ENCODE peak calls at places on chromosomes 11 and 22, in nine cellular contexts. One of them, this sample, is unnamed.

GRCh38 chr11:59931688-59932087 is 6.5 kb upstream of the OOSP1 start:
- DNase-seq in retinal pigment epithelial cell: no peak
- DNase-seq in tibial nerve: no peak
- DNase-seq in PC-3: no peak
- DNase-seq in HL-60: no peak
- DNase-seq in ovary: no peak
- DNase-seq in transverse colon: no peak
- DNase-seq in CD8-positive, alpha-beta T cell: no peak
- DNase-seq in GM12865: no peak
- DNase-seq in this sample: no peak

GRCh38 chr11:43376594-43376993 is 17.9 kb downstream of the TTC17 start:
- DNase-seq in tibial nerve: no peak
- DNase-seq in PC-3: peak
- DNase-seq in GM12865: no peak
- DNase-seq in transverse colon: no peak
- DNase-seq in CD8-positive, alpha-beta T cell: no peak
- DNase-seq in HL-60: no peak
- DNase-seq in retinal pigment epithelial cell: no peak
- DNase-seq in ovary: no peak
- DNase-seq in this sample: peak

GRCh38 chr11:95716266-95716665 is 73.3 kb downstream of the FAM76B start:
- DNase-seq in ovary: no peak
- DNase-seq in CD8-positive, alpha-beta T cell: no peak
- DNase-seq in PC-3: no peak
- DNase-seq in tibial nerve: no peak
- DNase-seq in GM12865: no peak
- DNase-seq in retinal pigment epithelial cell: no peak
- DNase-seq in transverse colon: no peak
- DNase-seq in HL-60: no peak
- DNase-seq in this sample: peak

GRCh38 chr11:102280237-102280833 is 36.9 kb upstream of the BIRC3 start:
- DNase-seq in CD8-positive, alpha-beta T cell: no peak
- DNase-seq in HL-60: no peak
- DNase-seq in tibial nerve: no peak
- DNase-seq in GM12865: no peak
- DNase-seq in transverse colon: peak
- DNase-seq in retinal pigment epithelial cell: no peak
- DNase-seq in ovary: no peak
- DNase-seq in PC-3: no peak
- DNase-seq in this sample: no peak

GRCh38 chr11:8942518-8943066 is at the start of gene ASCL3:
- DNase-seq in GM12865: no peak
- DNase-seq in tibial nerve: no peak
- DNase-seq in ovary: no peak
- DNase-seq in retinal pigment epithelial cell: no peak
- DNase-seq in transverse colon: no peak
- DNase-seq in CD8-positive, alpha-beta T cell: no peak
- DNase-seq in PC-3: no peak
- DNase-seq in HL-60: no peak
- DNase-seq in this sample: no peak

GRCh38 chr11:17066691-17067090 is 10.8 kb downstream of the RPS13 start:
- DNase-seq in retinal pigment epithelial cell: no peak
- DNase-seq in transverse colon: no peak
- DNase-seq in GM12865: no peak
- DNase-seq in ovary: no peak
- DNase-seq in tibial nerve: no peak
- DNase-seq in PC-3: no peak
- DNase-seq in HL-60: no peak
- DNase-seq in CD8-positive, alpha-beta T cell: no peak
- DNase-seq in this sample: no peak

GRCh38 chr22:47205081-47205491 is 442.6 kb downstream of the TBC1D22A start:
- DNase-seq in PC-3: no peak
- DNase-seq in GM12865: no peak
- DNase-seq in transverse colon: no peak
- DNase-seq in ovary: no peak
- DNase-seq in CD8-positive, alpha-beta T cell: no peak
- DNase-seq in retinal pigment epithelial cell: no peak
- DNase-seq in tibial nerve: no peak
- DNase-seq in HL-60: no peak
- DNase-seq in this sample: no peak

GRCh38 chr11:58719406-58720117 is 12.2 kb downstream of the GLYAT start:
- DNase-seq in tibial nerve: no peak
- DNase-seq in transverse colon: no peak
- DNase-seq in HL-60: no peak
- DNase-seq in CD8-positive, alpha-beta T cell: no peak
- DNase-seq in GM12865: no peak
- DNase-seq in ovary: no peak
- DNase-seq in retinal pigment epithelial cell: no peak
- DNase-seq in PC-3: no peak
- DNase-seq in this sample: no peak

GRCh38 chr22:38461414-38462081 is 6.3 kb upstream of the KDELR3 start:
- DNase-seq in ovary: peak
- DNase-seq in tibial nerve: peak
- DNase-seq in transverse colon: peak
- DNase-seq in PC-3: peak
- DNase-seq in HL-60: peak
- DNase-seq in CD8-positive, alpha-beta T cell: peak
- DNase-seq in retinal pigment epithelial cell: peak
- DNase-seq in GM12865: peak
- DNase-seq in this sample: no peak

GRCh38 chr11:16338397-16338796 is 17.9 kb downstream of the SOX6 start:
- DNase-seq in GM12865: no peak
- DNase-seq in tibial nerve: no peak
- DNase-seq in ovary: no peak
- DNase-seq in CD8-positive, alpha-beta T cell: no peak
- DNase-seq in HL-60: no peak
- DNase-seq in PC-3: no peak
- DNase-seq in transverse colon: no peak
- DNase-seq in retinal pigment epithelial cell: no peak
- DNase-seq in this sample: no peak

GRCh38 chr11:108662700-108663099 is 2.2 kb upstream of the DDX10 start:
- DNase-seq in HL-60: no peak
- DNase-seq in GM12865: peak
- DNase-seq in retinal pigment epithelial cell: no peak
- DNase-seq in CD8-positive, alpha-beta T cell: no peak
- DNase-seq in ovary: no peak
- DNase-seq in PC-3: no peak
- DNase-seq in transverse colon: no peak
- DNase-seq in tibial nerve: no peak
- DNase-seq in this sample: no peak

GRCh38 chr11:20158597-20159257 is 1.5 kb downstream of the DBX1 start:
- DNase-seq in HL-60: no peak
- DNase-seq in tibial nerve: peak
- DNase-seq in GM12865: peak
- DNase-seq in ovary: peak
- DNase-seq in CD8-positive, alpha-beta T cell: no peak
- DNase-seq in transverse colon: peak
- DNase-seq in PC-3: peak
- DNase-seq in retinal pigment epithelial cell: no peak
- DNase-seq in this sample: no peak

DNA sequence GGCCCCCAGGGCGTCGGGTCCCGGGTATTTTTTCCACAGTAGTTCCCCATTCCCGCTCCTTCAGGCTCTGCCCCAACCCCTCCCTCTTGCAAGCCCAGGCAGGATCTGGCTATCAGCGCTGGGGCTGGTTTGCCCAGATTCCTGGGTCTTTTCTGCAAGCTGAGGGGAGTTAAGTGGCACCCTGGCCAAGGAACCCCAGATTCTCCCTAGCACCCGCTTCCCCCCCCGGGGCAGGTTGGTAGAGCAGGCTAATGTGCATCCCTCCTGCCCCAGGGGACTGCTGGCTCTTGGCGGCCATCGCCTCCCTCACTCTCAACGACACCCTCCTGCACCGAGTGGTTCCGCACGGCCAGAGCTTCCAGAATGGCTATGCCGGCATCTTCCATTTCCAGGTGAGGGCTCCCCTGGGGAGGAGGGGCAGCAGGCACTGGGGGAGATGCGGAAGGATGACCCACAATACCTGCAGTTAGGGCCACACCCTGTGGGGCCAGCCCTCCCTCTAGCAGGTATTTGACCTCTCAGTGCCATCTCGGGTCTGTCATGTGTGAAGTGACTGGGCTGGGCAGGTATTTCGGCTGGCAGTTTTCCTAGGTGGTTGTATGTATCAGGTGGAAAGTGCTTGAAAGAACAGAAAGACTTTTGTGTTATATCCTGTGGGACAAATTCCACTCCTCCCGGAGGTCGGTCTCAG is 1.6 kb downstream of the CAPN1 start:
- DNase-seq in HL-60: no peak
- DNase-seq in PC-3: peak
- DNase-seq in GM12865: no peak
- DNase-seq in retinal pigment epithelial cell: no peak
- DNase-seq in tibial nerve: no peak
- DNase-seq in transverse colon: peak
- DNase-seq in ovary: no peak
- DNase-seq in CD8-positive, alpha-beta T cell: no peak
- DNase-seq in this sample: no peak
- H3K4me3 ChIP-seq in HL-60: no peak
- H3K4me3 ChIP-seq in PC-3: peak
- H3K4me3 ChIP-seq in GM12865: no peak
- H3K4me3 ChIP-seq in retinal pigment epithelial cell: no peak
- H3K4me3 ChIP-seq in tibial nerve: peak
- H3K4me3 ChIP-seq in transverse colon: peak
- H3K4me3 ChIP-seq in ovary: no peak
- H3K4me3 ChIP-seq in CD8-positive, alpha-beta T cell: no peak
- H3K4me3 ChIP-seq in this sample: peak

DNA sequence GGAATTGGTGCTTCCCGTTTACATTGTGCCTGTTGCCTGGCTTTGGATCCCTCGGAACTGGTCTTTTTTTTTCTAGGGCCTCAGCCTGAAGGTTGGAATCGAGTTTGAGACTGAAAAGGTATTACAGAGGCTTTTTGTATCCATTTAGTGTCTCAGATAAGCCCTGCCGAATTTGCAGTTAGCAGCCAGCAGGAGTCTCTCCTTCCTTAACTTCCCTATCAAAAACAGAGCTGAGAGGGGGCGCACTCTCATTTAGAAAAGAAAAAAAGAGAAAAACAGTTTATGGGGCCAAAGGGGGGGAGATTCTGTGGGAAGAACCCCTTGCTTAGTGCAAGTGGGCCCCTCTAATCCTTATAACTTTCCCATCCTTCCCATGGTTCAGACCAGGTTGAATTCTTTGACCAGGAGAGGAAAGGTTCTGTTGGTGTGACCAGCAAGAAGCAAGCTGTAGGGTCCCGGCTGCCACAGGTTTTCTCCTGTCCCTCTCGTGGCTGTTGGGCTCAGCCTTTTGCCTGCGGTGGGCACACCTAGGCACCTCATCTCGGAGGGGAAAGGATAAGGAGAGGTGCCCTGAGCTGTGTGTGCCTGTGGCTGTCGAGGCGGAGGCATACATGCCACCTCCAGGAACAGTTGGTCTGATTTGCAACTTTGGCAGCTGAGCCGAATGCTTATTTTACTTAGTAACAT is 565.1 kb upstream of the CNTN5 start:
- DNase-seq in PC-3: peak
- DNase-seq in HL-60: no peak
- DNase-seq in ovary: no peak
- DNase-seq in CD8-positive, alpha-beta T cell: no peak
- DNase-seq in transverse colon: no peak
- DNase-seq in retinal pigment epithelial cell: no peak
- DNase-seq in GM12865: no peak
- DNase-seq in tibial nerve: no peak
- DNase-seq in this sample: no peak
- TF ChIP-seq CTCF in PC-3: peak
- TF ChIP-seq CTCF in HL-60: no peak
- TF ChIP-seq CTCF in ovary: no peak
- TF ChIP-seq CTCF in CD8-positive, alpha-beta T cell: no peak
- TF ChIP-seq CTCF in transverse colon: no peak
- TF ChIP-seq CTCF in retinal pigment epithelial cell: peak
- TF ChIP-seq CTCF in GM12865: no peak
- TF ChIP-seq CTCF in tibial nerve: no peak
- TF ChIP-seq CTCF in this sample: no peak

DNA sequence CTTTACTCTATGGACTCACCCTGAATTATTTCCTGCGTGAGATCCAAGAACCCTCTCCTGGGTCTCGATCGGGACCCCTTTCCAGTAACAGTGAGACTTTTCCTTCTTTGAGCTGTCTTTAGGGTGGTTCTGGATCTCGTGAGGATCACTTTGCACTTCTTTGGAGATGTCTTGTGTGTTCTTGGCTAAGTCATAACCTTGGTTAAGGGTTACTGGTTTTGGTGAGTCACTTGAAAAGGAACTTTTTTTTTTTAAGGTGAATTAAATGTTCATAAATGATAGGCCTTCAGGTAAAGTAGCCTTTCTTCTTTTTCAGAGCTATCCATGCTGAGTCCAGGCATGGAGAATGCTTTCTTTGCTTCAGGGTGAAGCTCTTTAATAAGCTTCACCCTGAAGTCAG is 19.4 kb upstream of the GSTP1 start:
- DNase-seq in HL-60: no peak
- DNase-seq in ovary: no peak
- DNase-seq in transverse colon: no peak
- DNase-seq in GM12865: no peak
- DNase-seq in tibial nerve: no peak
- DNase-seq in PC-3: peak
- DNase-seq in CD8-positive, alpha-beta T cell: no peak
- DNase-seq in retinal pigment epithelial cell: no peak
- DNase-seq in this sample: no peak
- H3K4me3 ChIP-seq in HL-60: no peak
- H3K4me3 ChIP-seq in ovary: no peak
- H3K4me3 ChIP-seq in transverse colon: no peak
- H3K4me3 ChIP-seq in GM12865: no peak
- H3K4me3 ChIP-seq in tibial nerve: no peak
- H3K4me3 ChIP-seq in PC-3: peak
- H3K4me3 ChIP-seq in CD8-positive, alpha-beta T cell: no peak
- H3K4me3 ChIP-seq in retinal pigment epithelial cell: no peak
- H3K4me3 ChIP-seq in this sample: no peak

GRCh38 chr11:74022541-74022940 is 13.7 kb upstream of the UCP3 start:
- DNase-seq in ovary: no peak
- DNase-seq in HL-60: no peak
- DNase-seq in transverse colon: no peak
- DNase-seq in GM12865: no peak
- DNase-seq in retinal pigment epithelial cell: no peak
- DNase-seq in tibial nerve: no peak
- DNase-seq in CD8-positive, alpha-beta T cell: no peak
- DNase-seq in PC-3: no peak
- DNase-seq in this sample: no peak

GRCh38 chr11:74025467-74026166 is 16.7 kb upstream of the UCP3 start:
- DNase-seq in transverse colon: no peak
- DNase-seq in GM12865: no peak
- DNase-seq in retinal pigment epithelial cell: no peak
- DNase-seq in tibial nerve: no peak
- DNase-seq in HL-60: no peak
- DNase-seq in CD8-positive, alpha-beta T cell: no peak
- DNase-seq in ovary: no peak
- DNase-seq in PC-3: peak
- DNase-seq in this sample: no peak

GRCh38 chr11:74024630-74025029 is 15.7 kb upstream of the UCP3 start:
- DNase-seq in retinal pigment epithelial cell: peak
- DNase-seq in HL-60: no peak
- DNase-seq in CD8-positive, alpha-beta T cell: no peak
- DNase-seq in transverse colon: peak
- DNase-seq in GM12865: no peak
- DNase-seq in ovary: no peak
- DNase-seq in tibial nerve: peak
- DNase-seq in PC-3: peak
- DNase-seq in this sample: peak

GRCh38 chr11:74021998-74022397 is 13.1 kb upstream of the UCP3 start:
- DNase-seq in ovary: no peak
- DNase-seq in retinal pigment epithelial cell: no peak
- DNase-seq in CD8-positive, alpha-beta T cell: no peak
- DNase-seq in transverse colon: no peak
- DNase-seq in HL-60: no peak
- DNase-seq in tibial nerve: no peak
- DNase-seq in GM12865: no peak
- DNase-seq in PC-3: no peak
- DNase-seq in this sample: no peak

GRCh38 chr11:74023291-74023690 is 14.4 kb upstream of the UCP3 start:
- DNase-seq in HL-60: no peak
- DNase-seq in GM12865: no peak
- DNase-seq in tibial nerve: no peak
- DNase-seq in PC-3: no peak
- DNase-seq in retinal pigment epithelial cell: no peak
- DNase-seq in CD8-positive, alpha-beta T cell: no peak
- DNase-seq in ovary: no peak
- DNase-seq in transverse colon: no peak
- DNase-seq in this sample: no peak
- TF ChIP-seq CTCF in HL-60: no peak
- TF ChIP-seq CTCF in GM12865: no peak
- TF ChIP-seq CTCF in tibial nerve: no peak
- TF ChIP-seq CTCF in PC-3: no peak
- TF ChIP-seq CTCF in retinal pigment epithelial cell: no peak
- TF ChIP-seq CTCF in CD8-positive, alpha-beta T cell: no peak
- TF ChIP-seq CTCF in ovary: no peak
- TF ChIP-seq CTCF in transverse colon: no peak
- TF ChIP-seq CTCF in this sample: no peak

This sample was measured in AG04449.